ENCODE peak calls at places on chromosomes 7 and 10, in seven cellular contexts. D is OCI-LY7, H is GM23338, V is hepatocyte, R is MM.1S, F is HCT116, L is SK-N-SH. U is an unnamed sample.

GRCh38 chr7:142338633-142339501 is 81.0 kb upstream of the PRSS58 start:
- DNase-seq in D (no peak), H (peak; percentile 86), V (no peak), R (no peak), F (peak; percentile 48), L (no peak), U (peak; percentile 61)

GRCh38 chr7:80950550-80950967 is 31.7 kb upstream of the SEMA3C start:
- DNase-seq in D (no peak), H (no peak), V (no peak), R (no peak), F (no peak), L (no peak), U (no peak)

GRCh38 chr7:110943686-110944350 is 147.1 kb upstream of the LRRN3 start:
- DNase-seq in D (no peak), H (no peak), V (no peak), R (no peak), F (no peak), L (peak; percentile 43), U (no peak)

GRCh38 chr7:135718219-135718618 is 9.8 kb downstream of the SLC13A4 start:
- DNase-seq in D (no peak), H (no peak), V (no peak), R (no peak), F (no peak), L (no peak), U (no peak)

GRCh38 chr7:70775570-70776156 is 356.3 kb upstream of the GALNT17 start:
- DNase-seq in D (peak; percentile 36), H (peak; percentile 72), V (no peak), R (peak; percentile 24), F (no peak), L (no peak), U (no peak)

GRCh38 chr7:64886956-64887545 is 16.0 kb upstream of the ZNF273 start:
- DNase-seq in D (no peak), H (no peak), V (no peak), R (no peak), F (no peak), L (peak; percentile 10), U (no peak)

GRCh38 chr10:48464871-48465736 is 139.8 kb downstream of the ARHGAP22 start:
- DNase-seq in D (no peak), H (peak; percentile 23), V (no peak), R (no peak), F (no peak), L (peak; percentile 50), U (no peak)

GRCh38 chr10:103595933-103596726 is 102.6 kb downstream of the NEURL1 start:
- DNase-seq in D (no peak), H (no peak), V (no peak), R (no peak), F (no peak), L (no peak), U (no peak)

GRCh38 chr7:31113660-31114059 is 61.6 kb downstream of the ADCYAP1R1 start:
- DNase-seq in D (no peak), H (no peak), V (no peak), R (no peak), F (no peak), L (no peak), U (no peak)

GRCh38 chr7:31116615-31117014 is 64.5 kb downstream of the ADCYAP1R1 start:
- DNase-seq in D (no peak), H (no peak), V (no peak), R (no peak), F (no peak), L (no peak), U (no peak)

GRCh38 chr7:31110331-31111108 is 58.4 kb downstream of the ADCYAP1R1 start:
- DNase-seq in D (no peak), H (no peak), V (no peak), R (no peak), F (no peak), L (no peak), U (no peak)

GRCh38 chr7:31111109-31111451 is 59.0 kb downstream of the ADCYAP1R1 start:
- DNase-seq in D (no peak), H (no peak), V (no peak), R (no peak), F (no peak), L (no peak), U (no peak)

DNA sequence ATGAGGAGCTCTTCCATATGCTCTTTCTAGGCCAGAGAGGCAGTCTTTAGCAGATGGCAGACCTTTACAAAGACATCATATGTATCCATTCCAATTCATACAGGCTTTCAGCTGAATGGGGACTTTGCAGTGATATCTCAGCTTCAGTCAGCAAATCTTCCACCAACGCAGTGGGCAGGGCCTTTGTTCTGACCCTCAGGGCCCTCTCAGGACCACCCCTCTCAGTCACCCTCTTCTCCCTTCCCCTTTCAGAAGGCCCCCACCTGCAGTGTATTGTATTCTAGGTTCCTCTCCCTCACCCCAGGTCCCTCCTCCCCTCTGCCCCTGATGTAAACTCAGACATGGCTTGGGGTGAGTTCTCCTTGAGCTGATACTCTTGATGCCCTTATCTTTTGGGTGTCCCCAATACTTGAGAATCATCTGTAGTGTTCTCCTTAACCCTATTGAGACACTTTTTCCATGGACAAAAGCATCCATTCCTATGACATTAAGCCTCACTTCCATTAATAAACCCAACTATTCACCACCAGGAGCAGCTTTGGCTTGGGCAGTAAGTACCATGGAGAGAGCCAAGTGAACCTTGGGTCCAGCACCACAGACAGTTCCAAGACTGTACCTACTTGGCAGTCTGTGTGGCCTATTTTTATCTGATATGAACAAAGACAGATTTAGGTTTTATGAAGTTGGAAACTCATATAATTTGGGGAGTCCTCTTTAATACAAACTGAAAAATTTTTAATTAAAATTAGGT is 62.7 kb downstream of the ADCYAP1R1 start:
- DNase-seq in D (no peak), H (peak; percentile 52), V (peak; percentile 68), R (peak; percentile 50), F (no peak), L (no peak), U (peak; percentile 56)
- TF ChIP-seq EZH2phosphoT487 in D (no peak), H (no peak), V (no peak), R (no peak), F (no peak), L (no peak), U (no peak)

GRCh38 chr10:4353964-4354363 is 472.0 kb upstream of the AKR1E2 start:
- DNase-seq in D (no peak), H (no peak), V (no peak), R (peak; percentile 15), F (peak; percentile 26), L (no peak), U (peak; percentile 81)

GRCh38 chr10:4353059-4353655 is 472.9 kb upstream of the AKR1E2 start:
- DNase-seq in D (no peak), H (no peak), V (peak; percentile 18), R (no peak), F (no peak), L (no peak), U (no peak)

GRCh38 chr10:4351723-4352565 is 474.1 kb upstream of the AKR1E2 start:
- DNase-seq in D (no peak), H (no peak), V (no peak), R (no peak), F (no peak), L (no peak), U (no peak)

GRCh38 chr10:4354382-4354812 is 471.6 kb upstream of the AKR1E2 start:
- DNase-seq in D (no peak), H (no peak), V (peak; percentile 48), R (no peak), F (peak; percentile 88), L (no peak), U (peak; percentile 84)

DNA sequence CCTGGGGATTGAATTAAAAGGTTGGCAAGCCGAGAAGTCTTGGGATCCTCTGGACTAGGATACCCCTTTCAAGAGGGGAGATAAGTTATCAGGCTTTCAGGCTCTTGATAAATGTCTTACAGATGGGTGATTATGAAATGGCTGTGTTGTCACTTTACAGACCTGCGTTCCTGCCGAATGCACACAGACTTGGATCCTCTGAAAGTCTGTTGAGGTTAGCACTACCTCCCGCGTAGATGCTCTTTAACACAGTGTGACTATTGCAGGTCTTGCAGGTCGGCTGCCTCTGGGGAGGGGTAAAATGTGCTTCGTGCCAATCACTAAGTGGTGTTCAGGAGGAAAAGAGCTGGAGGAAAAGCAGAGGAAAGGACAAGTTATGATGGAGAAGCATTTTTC is 473.4 kb upstream of the AKR1E2 start:
- DNase-seq in D (no peak), H (no peak), V (peak; percentile 22), R (no peak), F (no peak), L (no peak), U (no peak)
- TF ChIP-seq EZH2phosphoT487 in D (no peak), H (no peak), V (no peak), R (no peak), F (no peak), L (no peak), U (no peak)

GRCh38 chr7:40644454-40645188 is 509.8 kb downstream of the SUGCT start:
- DNase-seq in D (no peak), H (no peak), V (no peak), R (peak; percentile 95), F (no peak), L (peak; percentile 41), U (no peak)

GRCh38 chr7:40646717-40647116 is 511.9 kb downstream of the SUGCT start:
- DNase-seq in D (no peak), H (no peak), V (no peak), R (no peak), F (no peak), L (no peak), U (no peak)

GRCh38 chr7:40643664-40644063 is 508.9 kb downstream of the SUGCT start:
- DNase-seq in D (no peak), H (no peak), V (no peak), R (no peak), F (no peak), L (peak; percentile 79), U (no peak)

GRCh38 chr7:40649247-40649646 is 514.4 kb downstream of the SUGCT start:
- DNase-seq in D (no peak), H (no peak), V (no peak), R (no peak), F (no peak), L (no peak), U (no peak)

DNA sequence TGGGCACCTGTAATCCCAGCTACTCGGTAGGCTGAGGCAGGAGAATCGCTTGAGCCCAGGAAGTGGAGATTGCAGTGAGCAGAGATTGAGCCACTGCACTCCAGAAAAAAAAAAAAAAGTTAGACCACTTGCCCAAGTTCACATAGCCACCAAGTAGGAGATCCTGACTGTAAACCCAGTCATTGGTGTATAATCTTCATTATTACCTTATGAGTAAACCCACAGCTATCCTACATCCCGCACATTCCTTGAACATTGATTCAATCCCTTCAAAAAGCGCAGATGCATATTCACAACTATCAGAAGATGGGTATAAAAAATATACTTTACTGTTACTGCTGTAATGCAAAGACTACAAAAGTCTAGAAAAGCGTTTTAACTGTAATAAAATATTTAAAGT is 512.9 kb downstream of the SUGCT start:
- DNase-seq in D (no peak), H (no peak), V (no peak), R (no peak), F (no peak), L (no peak), U (no peak)
- TF ChIP-seq EZH2phosphoT487 in D (no peak), H (no peak), V (no peak), R (no peak), F (no peak), L (no peak), U (no peak)

GRCh38 chr7:41048771-41049170 is 654.1 kb downstream of the INHBA start:
- DNase-seq in D (no peak), H (no peak), V (no peak), R (no peak), F (no peak), L (no peak), U (no peak)

GRCh38 chr7:41051525-41051924 is 651.4 kb downstream of the INHBA start:
- DNase-seq in D (no peak), H (no peak), V (no peak), R (no peak), F (no peak), L (no peak), U (no peak)

GRCh38 chr7:41052736-41053135 is 650.2 kb downstream of the INHBA start:
- DNase-seq in D (no peak), H (no peak), V (no peak), R (no peak), F (no peak), L (no peak), U (no peak)

GRCh38 chr7:41053830-41054229 is 649.1 kb downstream of the INHBA start:
- DNase-seq in D (no peak), H (no peak), V (no peak), R (no peak), F (no peak), L (no peak), U (no peak)

GRCh38 chr7:41051062-41051461 is 651.8 kb downstream of the INHBA start:
- DNase-seq in D (no peak), H (no peak), V (no peak), R (no peak), F (no peak), L (no peak), U (no peak)
- TF ChIP-seq EZH2phosphoT487 in D (no peak), H (no peak), V (no peak), R (no peak), F (no peak), L (no peak), U (no peak)